ENCODE peak calls at places on chromosomes 1 and 21, in seven cellular contexts. B is IMR-90, Y is mesendoderm, Q is neuronal stem cell, R is mesenchymal stem cell, K is H1, P is trophoblast cell. U is an unnamed sample.

GRCh38 chr1:155801149-155801548 is 55.9 kb downstream of the GON4L start:
- DNase-seq in B (peak), Y (no peak), Q (no peak), R (peak), K (no peak), P (no peak), U (no peak)

GRCh38 chr1:212608956-212609700 is 567 bp downstream of the ATF3 start:
- DNase-seq in B (no peak), Y (peak), Q (peak), R (peak), K (no peak), P (peak), U (peak)

GRCh38 chr1:156616463-156616862 is 2.8 kb upstream of the HAPLN2 start:
- DNase-seq in B (peak), Y (peak), Q (no peak), R (peak), K (no peak), P (no peak), U (no peak)

GRCh38 chr1:10210841-10211804 is 753 bp downstream of the KIF1B start:
- DNase-seq in B (peak), Y (peak), Q (peak), R (peak), K (no peak), P (peak), U (peak)

GRCh38 chr1:180230791-180231505 is 884 bp downstream of the LHX4 start:
- DNase-seq in B (peak), Y (peak), Q (no peak), R (peak), K (no peak), P (peak), U (peak)

GRCh38 chr21:40054403-40054802 is 187.2 kb downstream of the PCP4 start:
- DNase-seq in B (no peak), Y (no peak), Q (no peak), R (no peak), K (no peak), P (no peak), U (no peak)

GRCh38 chr1:17207966-17208418 is 3.1 kb downstream of the PADI1 start:
- DNase-seq in B (peak), Y (peak), Q (no peak), R (peak), K (peak), P (peak), U (no peak)

GRCh38 chr1:240093120-240093961 is 1.7 kb downstream of the FMN2 start:
- DNase-seq in B (no peak), Y (peak), Q (peak), R (peak), K (no peak), P (no peak), U (peak)

GRCh38 chr1:160717284-160717683 is 5.7 kb upstream of the CD48 start:
- DNase-seq in B (no peak), Y (no peak), Q (no peak), R (no peak), K (no peak), P (no peak), U (no peak)

GRCh38 chr1:31105646-31106045 is 40.1 kb upstream of the PUM1 start:
- DNase-seq in B (peak), Y (no peak), Q (no peak), R (peak), K (no peak), P (no peak), U (no peak)

GRCh38 chr1:204152310-204153044 is 633 bp upstream of the ETNK2 start:
- DNase-seq in B (no peak), Y (no peak), Q (no peak), R (no peak), K (no peak), P (no peak), U (no peak)
- H2BK120ac ChIP-seq in B (peak), Y (no peak), Q (peak), R (peak), K (no peak), P (no peak), U (no peak)

DNA sequence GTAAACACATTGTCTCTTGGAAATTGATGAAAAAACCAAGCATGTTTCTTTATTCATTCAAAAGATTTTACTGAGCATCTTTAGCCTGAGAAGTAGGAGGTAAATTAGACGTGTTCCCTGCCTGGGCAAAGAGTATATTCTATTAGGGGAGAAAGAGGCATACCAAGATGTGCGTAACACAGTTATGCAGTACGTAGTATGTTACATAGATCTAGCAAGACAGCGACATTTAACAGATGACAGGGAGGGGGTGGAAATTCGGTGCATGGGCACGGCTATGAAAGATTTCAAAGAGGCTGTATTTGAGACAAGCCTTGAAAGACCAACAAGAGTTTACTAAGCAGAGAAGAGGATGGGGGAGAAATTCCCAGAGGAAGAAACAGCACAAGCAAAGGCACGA is 85.0 kb downstream of the TM2D1 start:
- DNase-seq in B (no peak), Y (no peak), Q (no peak), R (no peak), K (no peak), P (no peak), U (no peak)
- H3K27ac ChIP-seq in B (no peak), Y (no peak), Q (no peak), R (no peak), K (no peak), P (no peak), U (no peak)

GRCh38 chr1:79695133-79695532 is 688.6 kb upstream of the ADGRL4 start:
- DNase-seq in B (no peak), Y (peak), Q (no peak), R (no peak), K (no peak), P (no peak), U (no peak)
- H3K4ac ChIP-seq in B (no peak), Y (no peak), Q (no peak), R (no peak), K (no peak), P (no peak), U (no peak)

GRCh38 chr1:57064379-57064778 is 98.6 kb upstream of the C8B start:
- DNase-seq in B (no peak), Y (no peak), Q (no peak), R (no peak), K (no peak), P (no peak), U (no peak)

GRCh38 chr1:57067863-57068262 is 102.0 kb upstream of the C8B start:
- DNase-seq in B (no peak), Y (peak), Q (no peak), R (no peak), K (no peak), P (no peak), U (no peak)

GRCh38 chr1:57066980-57067615 is 101.3 kb upstream of the C8B start:
- DNase-seq in B (no peak), Y (peak), Q (no peak), R (no peak), K (no peak), P (no peak), U (no peak)

GRCh38 chr1:57063427-57063826 is 97.6 kb upstream of the C8B start:
- DNase-seq in B (no peak), Y (no peak), Q (no peak), R (no peak), K (no peak), P (no peak), U (no peak)

DNA sequence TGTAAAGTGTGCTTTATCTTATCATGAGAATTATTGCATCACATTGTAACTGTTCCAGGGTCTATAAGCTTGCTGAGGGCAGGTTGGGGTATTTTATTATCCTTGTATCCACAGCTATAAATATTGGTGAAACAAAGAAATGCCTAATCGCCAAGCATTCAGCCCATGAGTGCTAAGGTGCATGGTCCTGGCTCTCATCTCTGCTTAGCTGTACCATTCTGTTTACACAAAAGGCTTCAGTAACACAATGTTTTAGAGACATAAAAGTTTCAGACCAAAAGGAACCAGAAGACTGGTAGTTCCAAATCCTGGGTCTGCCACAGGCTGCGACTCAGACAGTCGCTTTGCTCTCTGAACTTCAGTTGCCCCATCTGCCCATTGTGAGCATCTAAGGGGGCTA is 99.6 kb upstream of the C8B start:
- DNase-seq in B (no peak), Y (no peak), Q (no peak), R (no peak), K (no peak), P (no peak), U (no peak)
- H2BK120ac ChIP-seq in B (no peak), Y (no peak), Q (no peak), R (no peak), K (no peak), P (no peak), U (no peak)

GRCh38 chr1:185733818-185734709 is at the start of gene HMCN1:
- DNase-seq in B (peak), Y (peak), Q (peak), R (peak), K (peak), P (peak), U (peak)
- H3K27ac ChIP-seq in B (peak), Y (peak), Q (peak), R (peak), K (no peak), P (peak), U (no peak)

GRCh38 chr21:38900499-38900898 is 94.8 kb downstream of the ETS2 start:
- DNase-seq in B (no peak), Y (no peak), Q (no peak), R (no peak), K (no peak), P (no peak), U (no peak)
- H3K4ac ChIP-seq in B (no peak), Y (no peak), Q (no peak), R (no peak), K (no peak), P (no peak), U (no peak)

U was measured in H9.